ENCODE peak calls at places on chromosome 21, in eight cellular contexts. One of them, this sample, is unnamed.

GRCh38 chr21:39637971-39638628 is 25.4 kb downstream of the B3GALT5 start:
- DNase-seq in H9: no peak
- DNase-seq in substantia nigra: no peak
- DNase-seq in colonic mucosa: peak
- DNase-seq in IMR-90: no peak
- DNase-seq in CD4-positive, alpha-beta T cell: no peak
- DNase-seq in RWPE1: no peak
- DNase-seq in caudate nucleus: no peak
- DNase-seq in this sample: no peak

GRCh38 chr21:36164427-36164784 is 7.8 kb downstream of the DOP1B start:
- DNase-seq in H9: no peak
- DNase-seq in substantia nigra: no peak
- DNase-seq in colonic mucosa: peak
- DNase-seq in IMR-90: no peak
- DNase-seq in CD4-positive, alpha-beta T cell: no peak
- DNase-seq in RWPE1: no peak
- DNase-seq in caudate nucleus: no peak
- DNase-seq in this sample: no peak

GRCh38 chr21:41799763-41800162 is 32.9 kb upstream of the RIPK4 start:
- DNase-seq in H9: no peak
- DNase-seq in substantia nigra: no peak
- DNase-seq in colonic mucosa: no peak
- DNase-seq in IMR-90: no peak
- DNase-seq in CD4-positive, alpha-beta T cell: no peak
- DNase-seq in RWPE1: no peak
- DNase-seq in caudate nucleus: no peak
- DNase-seq in this sample: no peak

GRCh38 chr21:36499578-36500471 is 19.9 kb upstream of the CLDN14 start:
- DNase-seq in H9: no peak
- DNase-seq in substantia nigra: no peak
- DNase-seq in colonic mucosa: peak
- DNase-seq in IMR-90: no peak
- DNase-seq in CD4-positive, alpha-beta T cell: no peak
- DNase-seq in RWPE1: peak
- DNase-seq in caudate nucleus: no peak
- DNase-seq in this sample: no peak

GRCh38 chr21:42063206-42063577 is 7.9 kb upstream of the UMODL1 start:
- DNase-seq in H9: no peak
- DNase-seq in substantia nigra: no peak
- DNase-seq in colonic mucosa: peak
- DNase-seq in IMR-90: no peak
- DNase-seq in CD4-positive, alpha-beta T cell: peak
- DNase-seq in RWPE1: no peak
- DNase-seq in caudate nucleus: no peak
- DNase-seq in this sample: peak

GRCh38 chr21:34158866-34159616 is 85.7 kb downstream of the MRPS6 start:
- DNase-seq in H9: no peak
- DNase-seq in substantia nigra: no peak
- DNase-seq in colonic mucosa: no peak
- DNase-seq in IMR-90: no peak
- DNase-seq in CD4-positive, alpha-beta T cell: no peak
- DNase-seq in RWPE1: no peak
- DNase-seq in caudate nucleus: no peak
- DNase-seq in this sample: no peak

GRCh38 chr21:33848252-33848953 is 67.2 kb downstream of the ATP5PO start:
- DNase-seq in H9: no peak
- DNase-seq in substantia nigra: no peak
- DNase-seq in colonic mucosa: peak
- DNase-seq in IMR-90: no peak
- DNase-seq in CD4-positive, alpha-beta T cell: no peak
- DNase-seq in RWPE1: peak
- DNase-seq in caudate nucleus: no peak
- DNase-seq in this sample: no peak

GRCh38 chr21:41219498-41220207 is 51.7 kb downstream of the BACE2 start:
- DNase-seq in H9: no peak
- DNase-seq in substantia nigra: no peak
- DNase-seq in colonic mucosa: no peak
- DNase-seq in IMR-90: no peak
- DNase-seq in CD4-positive, alpha-beta T cell: no peak
- DNase-seq in RWPE1: peak
- DNase-seq in caudate nucleus: no peak
- DNase-seq in this sample: no peak

GRCh38 chr21:23162213-23162946 is 2164.2 kb downstream of the NCAM2 start:
- DNase-seq in H9: no peak
- DNase-seq in substantia nigra: no peak
- DNase-seq in colonic mucosa: no peak
- DNase-seq in IMR-90: no peak
- DNase-seq in CD4-positive, alpha-beta T cell: no peak
- DNase-seq in RWPE1: no peak
- DNase-seq in caudate nucleus: no peak
- DNase-seq in this sample: no peak

GRCh38 chr21:32889596-32889995 is 118.0 kb upstream of the PAXBP1 start:
- DNase-seq in H9: no peak
- DNase-seq in substantia nigra: no peak
- DNase-seq in colonic mucosa: no peak
- DNase-seq in IMR-90: no peak
- DNase-seq in CD4-positive, alpha-beta T cell: no peak
- DNase-seq in RWPE1: no peak
- DNase-seq in caudate nucleus: no peak
- DNase-seq in this sample: no peak

GRCh38 chr21:16330340-16331319 is 600.8 kb downstream of the USP25 start:
- DNase-seq in H9: no peak
- DNase-seq in substantia nigra: no peak
- DNase-seq in colonic mucosa: peak
- DNase-seq in IMR-90: peak
- DNase-seq in CD4-positive, alpha-beta T cell: no peak
- DNase-seq in RWPE1: peak
- DNase-seq in caudate nucleus: no peak
- DNase-seq in this sample: peak

GRCh38 chr21:37459575-37459974 is 93.0 kb downstream of the DYRK1A start:
- DNase-seq in H9: no peak
- DNase-seq in substantia nigra: no peak
- DNase-seq in colonic mucosa: no peak
- DNase-seq in IMR-90: peak
- DNase-seq in CD4-positive, alpha-beta T cell: no peak
- DNase-seq in RWPE1: peak
- DNase-seq in caudate nucleus: no peak
- DNase-seq in this sample: no peak

GRCh38 chr21:31660134-31660565 is 657 bp downstream of the SOD1 start:
- DNase-seq in H9: no peak
- DNase-seq in substantia nigra: no peak
- DNase-seq in colonic mucosa: peak
- DNase-seq in IMR-90: no peak
- DNase-seq in CD4-positive, alpha-beta T cell: no peak
- DNase-seq in RWPE1: peak
- DNase-seq in caudate nucleus: no peak
- DNase-seq in this sample: peak

GRCh38 chr21:36548866-36549265 is 68.9 kb upstream of the CLDN14 start:
- DNase-seq in H9: no peak
- DNase-seq in substantia nigra: no peak
- DNase-seq in colonic mucosa: no peak
- DNase-seq in IMR-90: no peak
- DNase-seq in CD4-positive, alpha-beta T cell: no peak
- DNase-seq in RWPE1: no peak
- DNase-seq in caudate nucleus: no peak
- DNase-seq in this sample: no peak

DNA sequence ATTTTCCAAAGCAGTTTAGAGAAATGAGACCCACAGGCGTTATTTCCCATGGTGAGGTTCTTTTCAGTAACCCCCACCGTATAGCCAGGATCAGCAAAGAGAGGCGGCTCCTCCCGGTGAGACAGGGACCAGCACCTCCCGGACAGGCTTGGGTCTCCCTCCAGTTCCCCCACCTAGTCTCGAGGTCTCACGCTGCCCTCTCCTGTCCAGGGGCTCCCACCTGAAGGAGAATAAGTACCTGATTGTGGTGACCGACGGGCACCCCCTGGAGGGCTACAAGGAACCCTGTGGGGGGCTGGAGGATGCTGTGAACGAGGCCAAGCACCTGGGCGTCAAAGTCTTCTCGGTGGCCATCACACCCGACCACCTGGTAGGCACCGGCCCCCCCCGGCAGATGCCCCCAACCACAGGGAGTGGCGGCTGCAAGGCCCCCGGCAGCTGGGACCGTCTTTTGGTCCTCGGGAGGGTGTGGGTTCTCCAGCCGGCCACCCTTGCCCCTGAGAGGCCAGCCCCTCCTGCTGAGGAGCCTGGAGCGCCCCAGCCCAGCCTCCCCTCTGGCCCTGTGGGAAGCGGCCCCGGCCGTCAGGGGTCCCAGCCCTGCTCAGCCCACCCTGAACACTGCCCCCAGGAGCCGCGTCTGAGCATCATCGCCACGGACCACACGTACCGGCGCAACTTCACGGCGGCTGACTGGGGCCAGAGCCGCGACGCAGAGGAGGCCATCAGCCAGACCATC is 4.9 kb downstream of the COL6A1 start:
- DNase-seq in H9: no peak
- DNase-seq in substantia nigra: no peak
- DNase-seq in colonic mucosa: no peak
- DNase-seq in IMR-90: no peak
- DNase-seq in CD4-positive, alpha-beta T cell: no peak
- DNase-seq in RWPE1: no peak
- DNase-seq in caudate nucleus: no peak
- DNase-seq in this sample: no peak
- H3K27ac ChIP-seq in H9: no peak
- H3K27ac ChIP-seq in substantia nigra: no peak
- H3K27ac ChIP-seq in colonic mucosa: no peak
- H3K27ac ChIP-seq in IMR-90: peak
- H3K27ac ChIP-seq in CD4-positive, alpha-beta T cell: no peak
- H3K27ac ChIP-seq in RWPE1: no peak
- H3K27ac ChIP-seq in caudate nucleus: no peak
- H3K27ac ChIP-seq in this sample: no peak

GRCh38 chr21:43645414-43645891 is 13.8 kb downstream of the HSF2BP start:
- DNase-seq in H9: peak
- DNase-seq in substantia nigra: no peak
- DNase-seq in colonic mucosa: peak
- DNase-seq in IMR-90: peak
- DNase-seq in CD4-positive, alpha-beta T cell: no peak
- DNase-seq in RWPE1: peak
- DNase-seq in caudate nucleus: no peak
- DNase-seq in this sample: peak
- H3K27ac ChIP-seq in H9: no peak
- H3K27ac ChIP-seq in substantia nigra: no peak
- H3K27ac ChIP-seq in colonic mucosa: peak
- H3K27ac ChIP-seq in IMR-90: peak
- H3K27ac ChIP-seq in CD4-positive, alpha-beta T cell: no peak
- H3K27ac ChIP-seq in RWPE1: no peak
- H3K27ac ChIP-seq in caudate nucleus: no peak
- H3K27ac ChIP-seq in this sample: no peak

GRCh38 chr21:46125846-46126301 is 28.0 kb downstream of the COL6A2 start:
- DNase-seq in H9: peak
- DNase-seq in substantia nigra: no peak
- DNase-seq in colonic mucosa: no peak
- DNase-seq in IMR-90: no peak
- DNase-seq in CD4-positive, alpha-beta T cell: no peak
- DNase-seq in RWPE1: no peak
- DNase-seq in caudate nucleus: no peak
- DNase-seq in this sample: peak

GRCh38 chr21:46122758-46123683 is 25.1 kb downstream of the COL6A2 start:
- DNase-seq in H9: no peak
- DNase-seq in substantia nigra: no peak
- DNase-seq in colonic mucosa: no peak
- DNase-seq in IMR-90: no peak
- DNase-seq in CD4-positive, alpha-beta T cell: no peak
- DNase-seq in RWPE1: no peak
- DNase-seq in caudate nucleus: no peak
- DNase-seq in this sample: no peak

GRCh38 chr21:46126321-46127238 is 28.7 kb downstream of the COL6A2 start:
- DNase-seq in H9: peak
- DNase-seq in substantia nigra: no peak
- DNase-seq in colonic mucosa: no peak
- DNase-seq in IMR-90: no peak
- DNase-seq in CD4-positive, alpha-beta T cell: no peak
- DNase-seq in RWPE1: no peak
- DNase-seq in caudate nucleus: no peak
- DNase-seq in this sample: peak

GRCh38 chr21:46124083-46124925 is 26.4 kb downstream of the COL6A2 start:
- DNase-seq in H9: peak
- DNase-seq in substantia nigra: no peak
- DNase-seq in colonic mucosa: no peak
- DNase-seq in IMR-90: no peak
- DNase-seq in CD4-positive, alpha-beta T cell: no peak
- DNase-seq in RWPE1: no peak
- DNase-seq in caudate nucleus: no peak
- DNase-seq in this sample: peak

GRCh38 chr21:46124926-46125845 is 27.3 kb downstream of the COL6A2 start:
- DNase-seq in H9: peak
- DNase-seq in substantia nigra: no peak
- DNase-seq in colonic mucosa: no peak
- DNase-seq in IMR-90: no peak
- DNase-seq in CD4-positive, alpha-beta T cell: no peak
- DNase-seq in RWPE1: no peak
- DNase-seq in caudate nucleus: no peak
- DNase-seq in this sample: peak
- H3K27ac ChIP-seq in H9: no peak
- H3K27ac ChIP-seq in substantia nigra: no peak
- H3K27ac ChIP-seq in colonic mucosa: no peak
- H3K27ac ChIP-seq in IMR-90: no peak
- H3K27ac ChIP-seq in CD4-positive, alpha-beta T cell: no peak
- H3K27ac ChIP-seq in RWPE1: no peak
- H3K27ac ChIP-seq in caudate nucleus: no peak
- H3K27ac ChIP-seq in this sample: no peak

DNA sequence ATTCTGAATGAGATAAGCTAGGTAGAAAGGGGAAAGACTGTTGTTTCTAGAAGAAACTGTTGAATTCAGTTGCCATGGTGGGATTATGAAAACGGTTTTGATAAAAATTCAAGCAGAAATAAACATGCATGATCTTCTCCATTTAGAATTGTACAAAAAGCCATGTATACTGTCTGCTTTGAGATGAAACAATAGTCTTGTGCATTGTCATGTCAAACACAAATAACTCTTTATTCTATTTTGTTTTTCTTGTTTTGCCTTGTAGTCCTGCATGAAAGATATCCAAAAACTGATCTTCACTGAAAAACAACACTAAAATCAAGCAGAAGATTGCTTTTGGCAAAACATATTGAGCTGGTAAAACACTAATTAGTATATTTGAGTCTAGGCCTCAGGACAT is 659.9 kb downstream of the LTN1 start:
- DNase-seq in H9: no peak
- DNase-seq in substantia nigra: no peak
- DNase-seq in colonic mucosa: no peak
- DNase-seq in IMR-90: no peak
- DNase-seq in CD4-positive, alpha-beta T cell: no peak
- DNase-seq in RWPE1: no peak
- DNase-seq in caudate nucleus: no peak
- DNase-seq in this sample: no peak
- H3K27ac ChIP-seq in H9: no peak
- H3K27ac ChIP-seq in substantia nigra: peak
- H3K27ac ChIP-seq in colonic mucosa: no peak
- H3K27ac ChIP-seq in IMR-90: peak
- H3K27ac ChIP-seq in CD4-positive, alpha-beta T cell: no peak
- H3K27ac ChIP-seq in RWPE1: no peak
- H3K27ac ChIP-seq in caudate nucleus: peak
- H3K27ac ChIP-seq in this sample: no peak

GRCh38 chr21:26130249-26130896 is 40.2 kb downstream of the APP start:
- DNase-seq in H9: no peak
- DNase-seq in substantia nigra: no peak
- DNase-seq in colonic mucosa: no peak
- DNase-seq in IMR-90: peak
- DNase-seq in CD4-positive, alpha-beta T cell: no peak
- DNase-seq in RWPE1: peak
- DNase-seq in caudate nucleus: no peak
- DNase-seq in this sample: no peak
- H3K27ac ChIP-seq in H9: no peak
- H3K27ac ChIP-seq in substantia nigra: no peak
- H3K27ac ChIP-seq in colonic mucosa: no peak
- H3K27ac ChIP-seq in IMR-90: peak
- H3K27ac ChIP-seq in CD4-positive, alpha-beta T cell: no peak
- H3K27ac ChIP-seq in RWPE1: peak
- H3K27ac ChIP-seq in caudate nucleus: no peak
- H3K27ac ChIP-seq in this sample: no peak